ENCODE peak calls at places on chromosome X, in eight cellular contexts. One of them, this sample, is unnamed.

GRCh38 chrX:155334486-155335316 is at the start of gene CLIC2:
- DNase-seq in AG08395: peak
- DNase-seq in CD4-positive, CD25-positive, alpha-beta regulatory T cell: peak
- DNase-seq in HEK293T: no peak
- DNase-seq in hepatic stellate cell: no peak
- DNase-seq in Ammon's horn: peak
- DNase-seq in stimulated activated CD8-positive, alpha-beta memory T cell treated with anti-CD3 and anti-CD28 coated beads, Interleukin-4, amount 100 ng/mL, for 4 hours: no peak
- DNase-seq in islet precursor cell: no peak
- DNase-seq in this sample: peak

GRCh38 chrX:129961180-129962083 is 21.0 kb upstream of the BCORL1 start:
- DNase-seq in AG08395: peak
- DNase-seq in CD4-positive, CD25-positive, alpha-beta regulatory T cell: peak
- DNase-seq in HEK293T: peak
- DNase-seq in hepatic stellate cell: no peak
- DNase-seq in Ammon's horn: peak
- DNase-seq in stimulated activated CD8-positive, alpha-beta memory T cell treated with anti-CD3 and anti-CD28 coated beads, Interleukin-4, amount 100 ng/mL, for 4 hours: no peak
- DNase-seq in islet precursor cell: peak
- DNase-seq in this sample: peak

GRCh38 chrX:147848009-147848408 is 63.7 kb upstream of the FMR1 start:
- DNase-seq in AG08395: no peak
- DNase-seq in CD4-positive, CD25-positive, alpha-beta regulatory T cell: no peak
- DNase-seq in HEK293T: no peak
- DNase-seq in hepatic stellate cell: no peak
- DNase-seq in Ammon's horn: no peak
- DNase-seq in stimulated activated CD8-positive, alpha-beta memory T cell treated with anti-CD3 and anti-CD28 coated beads, Interleukin-4, amount 100 ng/mL, for 4 hours: no peak
- DNase-seq in islet precursor cell: peak
- DNase-seq in this sample: no peak

GRCh38 chrX:100643943-100644587 is at the start of gene SRPX2:
- DNase-seq in AG08395: peak
- DNase-seq in CD4-positive, CD25-positive, alpha-beta regulatory T cell: no peak
- DNase-seq in HEK293T: no peak
- DNase-seq in hepatic stellate cell: peak
- DNase-seq in Ammon's horn: peak
- DNase-seq in stimulated activated CD8-positive, alpha-beta memory T cell treated with anti-CD3 and anti-CD28 coated beads, Interleukin-4, amount 100 ng/mL, for 4 hours: no peak
- DNase-seq in islet precursor cell: peak
- DNase-seq in this sample: peak

GRCh38 chrX:30635630-30636029 is 17.6 kb upstream of the GK start:
- DNase-seq in AG08395: no peak
- DNase-seq in CD4-positive, CD25-positive, alpha-beta regulatory T cell: peak
- DNase-seq in HEK293T: peak
- DNase-seq in hepatic stellate cell: peak
- DNase-seq in Ammon's horn: no peak
- DNase-seq in stimulated activated CD8-positive, alpha-beta memory T cell treated with anti-CD3 and anti-CD28 coated beads, Interleukin-4, amount 100 ng/mL, for 4 hours: no peak
- DNase-seq in islet precursor cell: no peak
- DNase-seq in this sample: no peak

GRCh38 chrX:79288723-79289122 is 78.4 kb downstream of the ITM2A start:
- DNase-seq in AG08395: no peak
- DNase-seq in CD4-positive, CD25-positive, alpha-beta regulatory T cell: no peak
- DNase-seq in HEK293T: no peak
- DNase-seq in hepatic stellate cell: no peak
- DNase-seq in Ammon's horn: no peak
- DNase-seq in stimulated activated CD8-positive, alpha-beta memory T cell treated with anti-CD3 and anti-CD28 coated beads, Interleukin-4, amount 100 ng/mL, for 4 hours: no peak
- DNase-seq in islet precursor cell: no peak
- DNase-seq in this sample: no peak

GRCh38 chrX:82081027-82081426 is 879.1 kb downstream of the SH3BGRL start:
- DNase-seq in AG08395: no peak
- DNase-seq in CD4-positive, CD25-positive, alpha-beta regulatory T cell: no peak
- DNase-seq in HEK293T: no peak
- DNase-seq in hepatic stellate cell: no peak
- DNase-seq in Ammon's horn: no peak
- DNase-seq in stimulated activated CD8-positive, alpha-beta memory T cell treated with anti-CD3 and anti-CD28 coated beads, Interleukin-4, amount 100 ng/mL, for 4 hours: no peak
- DNase-seq in islet precursor cell: no peak
- DNase-seq in this sample: no peak

GRCh38 chrX:20451936-20452335 is 185.2 kb upstream of the RPS6KA3 start:
- DNase-seq in AG08395: no peak
- DNase-seq in CD4-positive, CD25-positive, alpha-beta regulatory T cell: no peak
- DNase-seq in HEK293T: no peak
- DNase-seq in hepatic stellate cell: no peak
- DNase-seq in Ammon's horn: no peak
- DNase-seq in stimulated activated CD8-positive, alpha-beta memory T cell treated with anti-CD3 and anti-CD28 coated beads, Interleukin-4, amount 100 ng/mL, for 4 hours: no peak
- DNase-seq in islet precursor cell: no peak
- DNase-seq in this sample: no peak

GRCh38 chrX:49838374-49838773 is 9.3 kb downstream of the PAGE4 start:
- DNase-seq in AG08395: peak
- DNase-seq in CD4-positive, CD25-positive, alpha-beta regulatory T cell: peak
- DNase-seq in HEK293T: peak
- DNase-seq in hepatic stellate cell: peak
- DNase-seq in Ammon's horn: peak
- DNase-seq in stimulated activated CD8-positive, alpha-beta memory T cell treated with anti-CD3 and anti-CD28 coated beads, Interleukin-4, amount 100 ng/mL, for 4 hours: no peak
- DNase-seq in islet precursor cell: no peak
- DNase-seq in this sample: peak

GRCh38 chrX:19630228-19630627 is 114.9 kb upstream of the MAP3K15 start:
- DNase-seq in AG08395: no peak
- DNase-seq in CD4-positive, CD25-positive, alpha-beta regulatory T cell: peak
- DNase-seq in HEK293T: no peak
- DNase-seq in hepatic stellate cell: no peak
- DNase-seq in Ammon's horn: no peak
- DNase-seq in stimulated activated CD8-positive, alpha-beta memory T cell treated with anti-CD3 and anti-CD28 coated beads, Interleukin-4, amount 100 ng/mL, for 4 hours: no peak
- DNase-seq in islet precursor cell: no peak
- DNase-seq in this sample: no peak

GRCh38 chrX:46913710-46914109 is 1.5 kb downstream of the JADE3 start:
- DNase-seq in AG08395: no peak
- DNase-seq in CD4-positive, CD25-positive, alpha-beta regulatory T cell: no peak
- DNase-seq in HEK293T: no peak
- DNase-seq in hepatic stellate cell: peak
- DNase-seq in Ammon's horn: no peak
- DNase-seq in stimulated activated CD8-positive, alpha-beta memory T cell treated with anti-CD3 and anti-CD28 coated beads, Interleukin-4, amount 100 ng/mL, for 4 hours: no peak
- DNase-seq in islet precursor cell: peak
- DNase-seq in this sample: peak

GRCh38 chrX:64229145-64229544 is 1.3 kb downstream of the ASB12 start:
- DNase-seq in AG08395: no peak
- DNase-seq in CD4-positive, CD25-positive, alpha-beta regulatory T cell: no peak
- DNase-seq in HEK293T: no peak
- DNase-seq in hepatic stellate cell: no peak
- DNase-seq in Ammon's horn: no peak
- DNase-seq in stimulated activated CD8-positive, alpha-beta memory T cell treated with anti-CD3 and anti-CD28 coated beads, Interleukin-4, amount 100 ng/mL, for 4 hours: no peak
- DNase-seq in islet precursor cell: no peak
- DNase-seq in this sample: no peak

GRCh38 chrX:10648608-10649007 is 28.2 kb upstream of the MID1 start:
- DNase-seq in AG08395: peak
- DNase-seq in CD4-positive, CD25-positive, alpha-beta regulatory T cell: no peak
- DNase-seq in HEK293T: peak
- DNase-seq in hepatic stellate cell: no peak
- DNase-seq in Ammon's horn: no peak
- DNase-seq in stimulated activated CD8-positive, alpha-beta memory T cell treated with anti-CD3 and anti-CD28 coated beads, Interleukin-4, amount 100 ng/mL, for 4 hours: no peak
- DNase-seq in islet precursor cell: no peak
- DNase-seq in this sample: peak

GRCh38 chrX:150364347-150365050 is 1.4 kb downstream of the MAMLD1 start:
- DNase-seq in AG08395: no peak
- DNase-seq in CD4-positive, CD25-positive, alpha-beta regulatory T cell: peak
- DNase-seq in HEK293T: no peak
- DNase-seq in hepatic stellate cell: no peak
- DNase-seq in Ammon's horn: no peak
- DNase-seq in stimulated activated CD8-positive, alpha-beta memory T cell treated with anti-CD3 and anti-CD28 coated beads, Interleukin-4, amount 100 ng/mL, for 4 hours: no peak
- DNase-seq in islet precursor cell: peak
- DNase-seq in this sample: peak